ENCODE peak calls at places on chromosomes 5 and 9, in six cellular contexts. M is H1, L is cardiac muscle cell, Y is thoracic aorta, T is mammary epithelial cell, R is bronchial epithelial cell. C is an unnamed sample.

GRCh38 chr9:105510024-105510423 is 47.9 kb upstream of the FKTN start:
- DNase-seq in M (no peak), L (no peak), Y (no peak), T (peak; percentile 81), R (peak; percentile 74), C (no peak)

GRCh38 chr9:138023394-138024124 is 146.0 kb downstream of the CACNA1B start:
- DNase-seq in M (peak; percentile 76), L (no peak), Y (no peak), T (no peak), R (no peak), C (no peak)

GRCh38 chr9:2645569-2645968 is 24.0 kb downstream of the VLDLR start:
- DNase-seq in M (no peak), L (no peak), Y (no peak), T (no peak), R (no peak), C (no peak)

GRCh38 chr5:31587546-31587945 is 51.4 kb upstream of the PDZD2 start:
- DNase-seq in M (no peak), L (no peak), Y (no peak), T (no peak), R (no peak), C (no peak)

GRCh38 chr5:92662741-92663140 is 918.3 kb downstream of the NR2F1-AS1 start:
- DNase-seq in M (no peak), L (no peak), Y (no peak), T (no peak), R (no peak), C (no peak)

GRCh38 chr5:59793000-59793399 is 100.5 kb downstream of the PDE4D start:
- DNase-seq in M (no peak), L (no peak), Y (peak; percentile 15), T (peak; percentile 93), R (peak; percentile 96), C (no peak)

GRCh38 chr9:3446313-3446712 is 79.5 kb downstream of the RFX3 start:
- DNase-seq in M (no peak), L (peak; percentile 11), Y (no peak), T (no peak), R (no peak), C (no peak)

GRCh38 chr5:115098041-115098702 is 71.5 kb downstream of the TRIM36 start:
- DNase-seq in M (no peak), L (peak; percentile 53), Y (no peak), T (peak; percentile 45), R (peak; percentile 49), C (no peak)

GRCh38 chr9:83130541-83130940 is 67.6 kb upstream of the RASEF start:
- DNase-seq in M (no peak), L (no peak), Y (no peak), T (peak; percentile 93), R (peak; percentile 96), C (no peak)

GRCh38 chr5:102421647-102422046 is 77.2 kb downstream of the SLCO6A1 start:
- DNase-seq in M (no peak), L (no peak), Y (no peak), T (no peak), R (no peak), C (no peak)

GRCh38 chr5:56712895-56713565 is 102.3 kb upstream of the MAP3K1 start:
- DNase-seq in M (no peak), L (no peak), Y (no peak), T (no peak), R (no peak), C (no peak)

GRCh38 chr5:56715996-56716395 is 99.4 kb upstream of the MAP3K1 start:
- DNase-seq in M (no peak), L (no peak), Y (no peak), T (no peak), R (no peak), C (no peak)

GRCh38 chr5:56717253-56717987 is 97.9 kb upstream of the MAP3K1 start:
- DNase-seq in M (no peak), L (no peak), Y (no peak), T (peak; percentile 55), R (peak; percentile 80), C (no peak)
- H3K4me3 ChIP-seq in M (no peak overlapping the region), L (no peak overlapping the region), Y (peak overlapping the region; percentile 57), T (no peak overlapping the region), R (peak overlapping the region; percentile 7), C (no peak overlapping the region)

GRCh38 chr9:127867356-127868277 is 9.9 kb downstream of the AK1 start:
- DNase-seq in M (no peak), L (no peak), Y (no peak), T (no peak), R (no peak), C (no peak)

GRCh38 chr9:127863179-127863578 is 8.7 kb upstream of the ENG start:
- DNase-seq in M (no peak), L (no peak), Y (no peak), T (no peak), R (no peak), C (no peak)

GRCh38 chr9:127866535-127866934 is 10.9 kb downstream of the AK1 start:
- DNase-seq in M (no peak), L (no peak), Y (no peak), T (no peak), R (no peak), C (no peak)

GRCh38 chr9:127868278-127868903 is 9.1 kb downstream of the AK1 start:
- DNase-seq in M (no peak), L (no peak), Y (no peak), T (no peak), R (no peak), C (no peak)

GRCh38 chr9:127865645-127866464 is 11.4 kb upstream of the ENG start:
- DNase-seq in M (no peak), L (no peak), Y (no peak), T (no peak), R (no peak), C (no peak)
- H3K4me3 ChIP-seq in M (no peak overlapping the region), L (no peak overlapping the region), Y (no peak overlapping the region), T (no peak overlapping the region), R (no peak overlapping the region), C (no peak overlapping the region)

DNA sequence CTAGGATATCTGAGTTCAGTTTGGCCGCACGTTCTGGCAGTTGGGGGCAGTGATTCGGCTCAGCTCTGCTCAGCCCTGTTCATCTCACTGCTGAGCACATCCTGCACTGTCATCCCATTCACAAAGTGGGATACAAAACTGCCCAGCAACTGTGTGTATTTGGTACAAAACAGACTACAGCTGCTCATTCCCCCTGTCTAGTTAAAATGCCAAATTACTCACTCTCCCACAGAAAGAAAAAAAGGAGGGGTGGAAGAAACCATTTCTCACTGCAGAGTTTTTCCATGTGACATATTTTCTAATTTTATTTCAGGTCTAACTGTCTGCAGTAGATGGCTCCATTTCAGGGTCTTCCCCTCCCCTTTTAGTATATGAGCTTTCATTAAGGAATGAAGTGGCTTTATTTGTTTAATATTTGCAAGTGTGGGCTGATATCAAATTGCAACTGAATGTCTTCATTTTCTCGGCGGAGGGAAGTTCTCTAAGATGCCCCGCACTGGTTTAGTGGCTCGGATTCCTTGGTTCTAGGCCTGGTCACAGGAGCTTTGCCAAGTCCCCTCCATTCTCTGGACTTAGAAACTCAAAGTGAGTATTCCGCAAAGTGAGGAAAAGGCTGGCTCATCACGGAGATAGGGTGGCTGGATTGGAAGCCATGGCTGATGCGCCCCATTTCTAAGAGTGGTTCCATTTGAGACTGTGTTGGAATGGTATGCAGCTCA is 14.7 kb downstream of the COL15A1 start:
- DNase-seq in M (no peak), L (no peak), Y (no peak), T (no peak), R (no peak), C (no peak)
- H3K4me3 ChIP-seq in M (no peak overlapping the region), L (no peak overlapping the region), Y (peak overlapping the region; percentile 40), T (no peak overlapping the region), R (no peak overlapping the region), C (no peak overlapping the region)

GRCh38 chr9:70442328-70442848 is 27.9 kb upstream of the KLF9 start:
- DNase-seq in M (no peak), L (no peak), Y (no peak), T (no peak), R (peak; percentile 27), C (no peak)

GRCh38 chr9:70439991-70440706 is 25.7 kb upstream of the KLF9 start:
- DNase-seq in M (no peak), L (no peak), Y (no peak), T (no peak), R (no peak), C (no peak)

GRCh38 chr9:70438341-70438924 is 24.0 kb upstream of the KLF9 start:
- DNase-seq in M (no peak), L (no peak), Y (peak; percentile 29), T (peak; percentile 63), R (peak; percentile 82), C (peak; percentile 64)

GRCh38 chr9:70444904-70445303 is 30.4 kb upstream of the KLF9 start:
- DNase-seq in M (no peak), L (no peak), Y (no peak), T (no peak), R (no peak), C (no peak)

GRCh38 chr9:70441622-70442021 is 27.2 kb upstream of the KLF9 start:
- DNase-seq in M (no peak), L (no peak), Y (no peak), T (no peak), R (no peak), C (no peak)
- H3K4me3 ChIP-seq in M (no peak overlapping the region), L (no peak overlapping the region), Y (no peak overlapping the region), T (no peak overlapping the region), R (no peak overlapping the region), C (no peak overlapping the region)

DNA sequence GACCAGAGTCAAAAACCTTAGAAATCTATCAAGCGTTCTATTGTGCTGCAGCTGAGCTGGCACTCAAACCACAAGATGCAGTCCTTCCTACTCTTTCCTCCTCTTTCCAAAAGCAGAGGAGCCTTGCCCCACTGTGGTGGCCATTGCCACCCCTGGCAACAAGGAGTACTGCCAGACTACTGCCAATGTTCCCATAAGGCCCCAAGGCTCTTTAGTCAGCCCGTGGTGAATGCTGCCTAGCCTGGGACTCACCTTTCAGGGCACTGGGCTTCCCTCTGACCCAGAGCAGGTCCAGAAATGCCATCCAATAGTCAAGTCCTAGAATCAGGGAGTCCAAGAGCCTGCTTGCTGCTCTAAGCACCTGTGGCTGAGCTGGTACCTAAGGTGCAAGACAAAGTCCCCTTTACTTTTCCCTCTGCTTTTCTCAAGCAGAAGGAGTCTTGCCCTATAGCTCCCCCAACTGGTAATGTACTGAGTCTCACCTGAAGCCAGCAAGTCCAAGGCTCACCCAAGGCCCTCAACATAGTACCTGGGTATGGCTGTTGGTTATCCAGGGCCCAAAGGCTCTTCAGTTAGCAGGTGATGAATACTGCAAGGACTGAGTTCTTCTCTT is 219.4 kb downstream of the ATPSCKMT start:
- DNase-seq in M (peak; percentile 62), L (peak; percentile 39), Y (no peak), T (peak; percentile 30), R (peak; percentile 66), C (no peak)
- H3K4me3 ChIP-seq in M (no peak overlapping the region), L (no peak overlapping the region), Y (no peak overlapping the region), T (no peak overlapping the region), R (no peak overlapping the region), C (no peak overlapping the region)

C was measured in lower leg skin.